ENCODE peak calls at places on chromosomes 4 and X, in seven cellular contexts. X is heart right ventricle, R is WTC11, D is chondrocyte, W is NB4, J is fibroblast of mammary gland, O is lower leg skin. Q is an unnamed sample.

GRCh38 chr4:7324651-7325121 is 110.0 kb downstream of the PSAPL1 start:
- DNase-seq in X (no peak), R (no peak), D (peak), W (peak), J (no peak), O (no peak), Q (no peak)

GRCh38 chrX:39764441-39764914 is 333.3 kb downstream of the BCOR start:
- DNase-seq in X (no peak), R (no peak), D (no peak), W (peak), J (no peak), O (no peak), Q (peak)

GRCh38 chr4:51909236-51909703 is 66.3 kb downstream of the DCUN1D4 start:
- DNase-seq in X (no peak), R (no peak), D (no peak), W (no peak), J (no peak), O (no peak), Q (no peak)

GRCh38 chr4:19348746-19349145 is 903.0 kb upstream of the SLIT2 start:
- DNase-seq in X (no peak), R (no peak), D (no peak), W (no peak), J (peak), O (no peak), Q (peak)

GRCh38 chr4:88613417-88613875 is 21.2 kb downstream of the HERC3 start:
- DNase-seq in X (no peak), R (no peak), D (no peak), W (peak), J (no peak), O (no peak), Q (peak)

GRCh38 chr4:70660106-70660505 is 6.2 kb downstream of the JCHAIN start:
- DNase-seq in X (no peak), R (no peak), D (no peak), W (peak), J (no peak), O (no peak), Q (no peak)

GRCh38 chr4:126445596-126445995 is 1130.8 kb downstream of the FAT4 start:
- DNase-seq in X (no peak), R (no peak), D (no peak), W (no peak), J (no peak), O (no peak), Q (no peak)

GRCh38 chr4:172997851-172998250 is 170.8 kb upstream of the GALNT7 start:
- DNase-seq in X (no peak), R (no peak), D (no peak), W (no peak), J (no peak), O (no peak), Q (no peak)

GRCh38 chr4:110106946-110107325 is 91.5 kb downstream of the ELOVL6 start:
- DNase-seq in X (no peak), R (no peak), D (no peak), W (no peak), J (peak), O (no peak), Q (peak)

GRCh38 chr4:113336556-113336955 is 287.1 kb downstream of the ANK2 start:
- DNase-seq in X (no peak), R (no peak), D (no peak), W (no peak), J (peak), O (no peak), Q (no peak)

GRCh38 chrX:78092296-78092695 is 11.8 kb upstream of the PGK1 start:
- DNase-seq in X (no peak), R (peak), D (no peak), W (no peak), J (peak), O (no peak), Q (peak)

GRCh38 chrX:63560601-63561218 is 209.6 kb upstream of the SPIN4 start:
- DNase-seq in X (peak), R (peak), D (peak), W (peak), J (peak), O (peak), Q (peak)

GRCh38 chr4:84258905-84259830 is 239.9 kb downstream of the NKX6-1 start:
- DNase-seq in X (no peak), R (no peak), D (no peak), W (peak), J (peak), O (no peak), Q (peak)

GRCh38 chr4:8607603-8608481 is 15.3 kb downstream of the CPZ start:
- DNase-seq in X (peak), R (peak), D (peak), W (peak), J (no peak), O (no peak), Q (no peak)

GRCh38 chr4:145481164-145481941 is at the start of gene SMAD1:
- DNase-seq in X (peak), R (peak), D (peak), W (no peak), J (peak), O (peak), Q (peak)

GRCh38 chr4:76733380-76733779 is 164.6 kb downstream of the SOWAHB start:
- DNase-seq in X (no peak), R (peak), D (no peak), W (no peak), J (no peak), O (no peak), Q (no peak)

GRCh38 chr4:162959056-162959455 is 207.6 kb downstream of the NAF1 start:
- DNase-seq in X (no peak), R (peak), D (no peak), W (peak), J (no peak), O (no peak), Q (peak)

GRCh38 chr4:77453911-77454310 is 151.7 kb upstream of the CXCL13 start:
- DNase-seq in X (no peak), R (no peak), D (no peak), W (no peak), J (no peak), O (no peak), Q (no peak)

GRCh38 chrX:19579485-19579884 is 64.2 kb upstream of the MAP3K15 start:
- DNase-seq in X (no peak), R (no peak), D (no peak), W (no peak), J (peak), O (no peak), Q (peak)

GRCh38 chr4:72909461-72909860 is 160.1 kb downstream of the COX18 start:
- DNase-seq in X (no peak), R (peak), D (no peak), W (no peak), J (no peak), O (no peak), Q (peak)

GRCh38 chrX:24646745-24647182 is 383 bp downstream of the PCYT1B start:
- DNase-seq in X (no peak), R (peak), D (no peak), W (peak), J (peak), O (no peak), Q (peak)

GRCh38 chr4:81600511-81601269 is 129.0 kb upstream of the RASGEF1B start:
- DNase-seq in X (peak), R (no peak), D (no peak), W (no peak), J (no peak), O (no peak), Q (peak)

GRCh38 chr4:15234101-15234500 is 193.7 kb upstream of the C1QTNF7 start:
- DNase-seq in X (no peak), R (no peak), D (no peak), W (peak), J (peak), O (no peak), Q (peak)

GRCh38 chr4:153794001-153794400 is 5.1 kb upstream of the SFRP2 start:
- DNase-seq in X (no peak), R (no peak), D (no peak), W (no peak), J (no peak), O (no peak), Q (no peak)

GRCh38 chr4:153789741-153790651 is 1.1 kb upstream of the SFRP2 start:
- DNase-seq in X (no peak), R (peak), D (no peak), W (no peak), J (peak), O (no peak), Q (no peak)

GRCh38 chr4:153790962-153791551 is 2.2 kb upstream of the SFRP2 start:
- DNase-seq in X (no peak), R (peak), D (no peak), W (no peak), J (peak), O (peak), Q (no peak)

GRCh38 chr4:153792893-153793227 is 4.0 kb upstream of the SFRP2 start:
- DNase-seq in X (no peak), R (peak), D (no peak), W (no peak), J (no peak), O (no peak), Q (no peak)

GRCh38 chr4:153792007-153792892 is 3.4 kb upstream of the SFRP2 start:
- DNase-seq in X (no peak), R (peak), D (no peak), W (peak), J (peak), O (peak), Q (peak)
- TF ChIP-seq CTCF in X (no peak), R (peak), D (peak), W (no peak), J (peak), O (no peak), Q (peak)

DNA sequence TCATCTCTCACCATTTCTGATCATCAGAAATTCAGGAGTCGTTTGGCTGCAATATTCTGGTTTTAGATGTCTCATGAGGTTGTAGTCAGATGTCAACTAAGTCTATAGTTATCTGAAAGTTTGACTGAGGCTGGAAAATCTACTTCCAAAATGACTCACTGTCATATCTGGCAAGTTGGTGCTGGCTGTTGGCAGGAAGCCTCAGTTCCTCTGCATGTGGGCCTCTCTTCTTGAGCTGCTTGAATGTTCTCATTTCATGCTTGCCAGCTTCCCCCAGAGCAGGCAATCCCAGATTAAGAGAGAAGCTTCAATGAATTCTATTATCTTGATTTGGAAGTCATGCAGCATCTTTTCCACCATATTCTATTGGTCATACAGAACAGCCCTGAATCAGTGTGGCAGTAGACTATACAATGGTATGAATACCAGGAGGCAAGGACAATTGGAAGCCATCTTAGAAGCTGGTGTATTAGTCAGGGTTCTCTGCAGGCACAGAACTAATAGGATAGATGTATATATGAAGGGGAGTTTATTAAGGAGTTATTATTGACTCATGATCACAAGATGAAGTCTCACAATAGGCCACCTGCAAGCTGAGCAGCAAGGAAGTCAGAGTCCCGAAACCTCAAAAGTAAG is 46.8 kb upstream of the ELF2 start:
- DNase-seq in X (peak), R (no peak), D (no peak), W (peak), J (peak), O (no peak), Q (peak)
- TF ChIP-seq CTCF in X (no peak), R (no peak), D (no peak), W (no peak), J (no peak), O (no peak), Q (no peak)

GRCh38 chrX:153924149-153924861 is 1.8 kb downstream of the ARHGAP4 start:
- DNase-seq in X (no peak), R (no peak), D (no peak), W (peak), J (peak), O (no peak), Q (peak)
- TF ChIP-seq CTCF in X (peak), R (no peak), D (peak), W (peak), J (peak), O (no peak), Q (peak)

GRCh38 chr4:168866635-168867034 is 143.4 kb downstream of the CBR4 start:
- DNase-seq in X (no peak), R (no peak), D (no peak), W (no peak), J (no peak), O (no peak), Q (no peak)

GRCh38 chr4:168865854-168866253 is 144.2 kb downstream of the CBR4 start:
- DNase-seq in X (no peak), R (no peak), D (no peak), W (no peak), J (no peak), O (no peak), Q (no peak)

GRCh38 chr4:168863719-168864632 is 146.1 kb downstream of the CBR4 start:
- DNase-seq in X (no peak), R (no peak), D (no peak), W (no peak), J (peak), O (no peak), Q (no peak)

GRCh38 chr4:168867128-168867527 is 142.9 kb downstream of the CBR4 start:
- DNase-seq in X (no peak), R (no peak), D (no peak), W (no peak), J (no peak), O (no peak), Q (no peak)

DNA sequence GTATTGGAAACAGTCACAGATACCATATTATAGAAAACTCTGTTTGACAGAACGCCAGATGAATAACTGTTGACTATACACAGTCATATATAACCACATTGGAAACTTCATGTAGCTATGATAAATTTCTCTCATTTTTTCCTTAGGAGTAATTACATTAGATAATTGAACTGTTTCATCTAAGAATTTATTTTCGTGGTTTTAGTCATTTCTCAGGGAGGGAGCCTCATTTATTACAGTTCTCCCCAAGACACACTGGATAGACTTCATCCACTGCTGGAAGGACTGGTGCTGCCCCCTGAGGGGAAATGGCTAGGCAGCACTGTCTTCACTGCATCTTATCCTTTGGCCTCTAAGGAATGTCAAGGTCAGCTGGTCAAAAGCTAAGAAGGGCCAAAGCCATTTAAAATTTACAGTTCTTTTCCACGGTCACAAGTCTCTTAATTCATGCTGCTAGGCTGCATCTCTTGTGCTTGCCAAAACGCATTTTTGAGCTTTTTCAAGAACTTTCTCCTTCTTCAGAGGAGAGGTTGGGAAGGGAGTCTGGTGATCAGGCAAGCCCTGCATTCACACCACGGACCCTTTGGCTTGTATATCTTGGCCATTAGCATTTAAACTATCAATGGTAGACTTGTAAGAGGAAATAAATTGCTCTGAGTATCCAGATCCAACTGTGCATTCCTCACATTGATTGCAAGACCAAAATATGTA is 145.1 kb downstream of the CBR4 start:
- DNase-seq in X (no peak), R (peak), D (no peak), W (no peak), J (peak), O (no peak), Q (peak)
- TF ChIP-seq CTCF in X (no peak), R (no peak), D (peak), W (no peak), J (peak), O (no peak), Q (peak)

GRCh38 chr4:100995671-100996070 is 351.7 kb downstream of the PPP3CA start:
- DNase-seq in X (no peak), R (no peak), D (no peak), W (no peak), J (no peak), O (no peak), Q (no peak)
- TF ChIP-seq CTCF in X (no peak), R (no peak), D (no peak), W (no peak), J (no peak), O (no peak), Q (no peak)

DNA sequence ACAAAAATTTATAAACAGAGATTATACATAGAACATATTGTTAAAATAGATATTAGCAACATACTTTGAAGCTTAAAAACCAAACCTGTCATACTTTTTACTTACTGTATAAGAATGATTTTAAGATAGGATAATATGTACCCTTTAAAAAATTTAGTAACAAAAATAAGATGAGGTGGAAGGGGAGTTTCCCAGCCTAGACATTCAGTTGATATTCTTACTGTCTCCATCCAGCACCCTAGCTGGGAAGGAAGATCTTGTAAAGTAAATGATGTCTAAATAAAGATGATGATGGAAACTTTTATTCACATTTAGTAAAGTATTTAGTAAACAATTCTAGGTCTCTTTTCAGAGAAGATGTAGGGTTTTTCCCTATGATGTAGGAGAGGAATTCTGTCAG is 136.7 kb downstream of the RAPGEF2 start:
- DNase-seq in X (no peak), R (no peak), D (no peak), W (no peak), J (no peak), O (no peak), Q (no peak)
- TF ChIP-seq CTCF in X (no peak), R (no peak), D (no peak), W (no peak), J (no peak), O (no peak), Q (no peak)

DNA sequence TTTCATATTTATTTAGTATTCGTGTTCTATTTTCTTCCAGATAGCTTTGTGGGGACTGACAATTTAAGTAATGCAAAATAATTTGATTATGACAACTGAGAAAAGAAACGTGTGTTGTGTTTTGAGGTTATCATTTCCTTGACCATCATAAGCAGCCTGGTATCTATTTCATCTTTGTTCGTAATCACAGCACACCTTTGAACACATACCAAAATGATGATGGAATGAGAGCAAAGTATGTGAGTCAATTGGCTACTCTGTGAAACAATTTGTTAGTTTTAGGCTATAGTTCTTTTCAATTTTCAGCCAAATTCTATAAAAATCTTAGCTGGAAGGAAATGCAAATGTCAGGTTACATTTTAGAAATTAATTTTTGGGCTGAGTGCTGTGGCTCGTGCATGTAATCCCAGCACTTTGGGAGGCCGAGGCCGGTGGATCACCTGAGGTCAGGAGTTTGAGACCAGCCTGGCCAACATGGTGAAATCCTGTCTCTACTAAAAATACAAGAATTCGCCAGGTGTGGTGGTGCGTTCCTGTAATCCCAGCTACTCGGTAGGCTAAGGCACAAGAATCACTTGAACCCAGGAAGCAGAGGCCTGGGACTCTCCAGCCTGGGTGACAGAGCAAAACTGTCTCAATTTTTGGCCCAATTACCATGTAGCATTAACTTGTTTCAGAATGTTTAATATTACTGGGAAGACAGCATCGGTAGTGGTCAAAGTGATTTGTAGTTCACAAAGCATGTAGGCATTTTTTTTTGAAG is 1.1 kb upstream of the DUSP21 start:
- DNase-seq in X (no peak), R (no peak), D (no peak), W (no peak), J (no peak), O (no peak), Q (no peak)
- TF ChIP-seq CTCF in X (no peak), R (no peak), D (no peak), W (no peak), J (no peak), O (no peak), Q (no peak)

GRCh38 chr4:24195976-24196736 is 306.3 kb upstream of the PPARGC1A start:
- DNase-seq in X (no peak), R (no peak), D (no peak), W (no peak), J (no peak), O (no peak), Q (no peak)
- TF ChIP-seq CTCF in X (no peak), R (no peak), D (peak), W (no peak), J (no peak), O (no peak), Q (peak)

GRCh38 chr4:5808081-5808741 is 84.7 kb downstream of the CRMP1 start:
- DNase-seq in X (no peak), R (no peak), D (no peak), W (no peak), J (peak), O (no peak), Q (peak)

GRCh38 chr4:5801696-5802095 is 90.7 kb downstream of the EVC start:
- DNase-seq in X (no peak), R (no peak), D (no peak), W (no peak), J (no peak), O (no peak), Q (no peak)

GRCh38 chr4:5802565-5802964 is 90.3 kb downstream of the CRMP1 start:
- DNase-seq in X (no peak), R (no peak), D (no peak), W (no peak), J (no peak), O (no peak), Q (no peak)

GRCh38 chr4:5805270-5805669 is 87.6 kb downstream of the CRMP1 start:
- DNase-seq in X (no peak), R (no peak), D (no peak), W (no peak), J (no peak), O (no peak), Q (no peak)

GRCh38 chr4:5804656-5805055 is 88.2 kb downstream of the CRMP1 start:
- DNase-seq in X (no peak), R (peak), D (no peak), W (peak), J (no peak), O (no peak), Q (no peak)
- TF ChIP-seq CTCF in X (no peak), R (peak), D (no peak), W (peak), J (no peak), O (no peak), Q (no peak)